ENCODE peak calls at places on chromosomes 5 and 9, in four cellular contexts. One of them, this sample, is unnamed.

GRCh38 chr5:93746406-93747056 is 5.1 kb upstream of the POU5F2 start:
- DNase-seq in body of pancreas: no peak
- DNase-seq in heart right ventricle: no peak
- DNase-seq in SK-N-SH: no peak
- DNase-seq in this sample: no peak

GRCh38 chr5:123398058-123398728 is 25.0 kb downstream of the CEP120 start:
- DNase-seq in heart right ventricle: no peak
- DNase-seq in body of pancreas: no peak
- DNase-seq in SK-N-SH: no peak
- DNase-seq in this sample: no peak

GRCh38 chr5:132901730-132902129 is 28.3 kb downstream of the LEAP2 start:
- DNase-seq in SK-N-SH: no peak
- DNase-seq in heart right ventricle: no peak
- DNase-seq in body of pancreas: no peak
- DNase-seq in this sample: no peak

GRCh38 chr9:129352157-129352870 is 174.3 kb upstream of the IER5L start:
- DNase-seq in heart right ventricle: peak
- DNase-seq in SK-N-SH: peak
- DNase-seq in body of pancreas: no peak
- DNase-seq in this sample: no peak

GRCh38 chr9:88084816-88085215 is 53.5 kb downstream of the SPATA31C2 start:
- DNase-seq in SK-N-SH: no peak
- DNase-seq in heart right ventricle: no peak
- DNase-seq in body of pancreas: no peak
- DNase-seq in this sample: no peak

GRCh38 chr5:174793684-174794328 is 69.4 kb downstream of the MSX2 start:
- DNase-seq in SK-N-SH: peak
- DNase-seq in heart right ventricle: peak
- DNase-seq in body of pancreas: peak
- DNase-seq in this sample: peak

GRCh38 chr5:113132579-113132978 is 156.0 kb downstream of the DCP2 start:
- DNase-seq in SK-N-SH: no peak
- DNase-seq in heart right ventricle: no peak
- DNase-seq in body of pancreas: no peak
- DNase-seq in this sample: no peak

GRCh38 chr5:74865799-74866652 is at the start of gene FAM169A:
- DNase-seq in heart right ventricle: peak
- DNase-seq in body of pancreas: peak
- DNase-seq in SK-N-SH: peak
- DNase-seq in this sample: peak

GRCh38 chr9:135244751-135245221 is 157.3 kb downstream of the OLFM1 start:
- DNase-seq in SK-N-SH: no peak
- DNase-seq in heart right ventricle: peak
- DNase-seq in body of pancreas: peak
- DNase-seq in this sample: no peak

GRCh38 chr5:31149072-31149471 is 44.4 kb upstream of the CDH6 start:
- DNase-seq in body of pancreas: no peak
- DNase-seq in SK-N-SH: no peak
- DNase-seq in heart right ventricle: no peak
- DNase-seq in this sample: no peak

GRCh38 chr5:177995691-177996595 is at the start of gene PROP1:
- DNase-seq in heart right ventricle: no peak
- DNase-seq in body of pancreas: no peak
- DNase-seq in SK-N-SH: peak
- DNase-seq in this sample: no peak

GRCh38 chr5:14840624-14841023 is 31.0 kb downstream of the ANKH start:
- DNase-seq in body of pancreas: no peak
- DNase-seq in SK-N-SH: no peak
- DNase-seq in heart right ventricle: no peak
- DNase-seq in this sample: no peak

GRCh38 chr5:103674321-103674720 is 111.7 kb upstream of the NUDT12 start:
- DNase-seq in SK-N-SH: no peak
- DNase-seq in body of pancreas: no peak
- DNase-seq in heart right ventricle: no peak
- DNase-seq in this sample: no peak

GRCh38 chr5:84384604-84385575 is at the start of gene EDIL3:
- DNase-seq in SK-N-SH: peak
- DNase-seq in heart right ventricle: peak
- DNase-seq in body of pancreas: no peak
- DNase-seq in this sample: no peak

GRCh38 chr5:120599576-120599975 is 135.5 kb downstream of the PRR16 start:
- DNase-seq in SK-N-SH: no peak
- DNase-seq in heart right ventricle: no peak
- DNase-seq in body of pancreas: peak
- DNase-seq in this sample: no peak

GRCh38 chr9:12775963-12776774 is 1.3 kb downstream of the LURAP1L start:
- DNase-seq in body of pancreas: peak
- DNase-seq in heart right ventricle: peak
- DNase-seq in SK-N-SH: peak
- DNase-seq in this sample: no peak

GRCh38 chr5:78601622-78602314 is 46.8 kb downstream of the LHFPL2 start:
- DNase-seq in body of pancreas: no peak
- DNase-seq in heart right ventricle: no peak
- DNase-seq in SK-N-SH: no peak
- DNase-seq in this sample: no peak

GRCh38 chr5:472076-472655 is 29.2 kb downstream of the EXOC3 start:
- DNase-seq in body of pancreas: peak
- DNase-seq in SK-N-SH: peak
- DNase-seq in heart right ventricle: peak
- DNase-seq in this sample: no peak

GRCh38 chr5:31465282-31465681 is 66.6 kb downstream of the DROSHA start:
- DNase-seq in SK-N-SH: no peak
- DNase-seq in body of pancreas: no peak
- DNase-seq in heart right ventricle: no peak
- DNase-seq in this sample: no peak

GRCh38 chr5:145981612-145982571 is 45.5 kb downstream of the SH3RF2 start:
- DNase-seq in body of pancreas: peak
- DNase-seq in heart right ventricle: no peak
- DNase-seq in SK-N-SH: no peak
- DNase-seq in this sample: no peak

GRCh38 chr5:95022967-95023695 is 261.8 kb downstream of the MCTP1 start:
- DNase-seq in body of pancreas: peak
- DNase-seq in SK-N-SH: no peak
- DNase-seq in heart right ventricle: no peak
- DNase-seq in this sample: no peak

GRCh38 chr9:132985489-132985888 is 7.0 kb downstream of the GFI1B start:
- DNase-seq in heart right ventricle: no peak
- DNase-seq in SK-N-SH: no peak
- DNase-seq in body of pancreas: no peak
- DNase-seq in this sample: no peak

GRCh38 chr5:67052034-67052433 is 144.6 kb downstream of the CD180 start:
- DNase-seq in SK-N-SH: no peak
- DNase-seq in heart right ventricle: no peak
- DNase-seq in body of pancreas: no peak
- DNase-seq in this sample: no peak

GRCh38 chr5:929596-929995 is 36.9 kb downstream of the TRIP13 start:
- DNase-seq in SK-N-SH: no peak
- DNase-seq in heart right ventricle: no peak
- DNase-seq in body of pancreas: no peak
- DNase-seq in this sample: no peak

GRCh38 chr9:90007516-90008430 is 403.0 kb downstream of the GADD45G start:
- DNase-seq in body of pancreas: no peak
- DNase-seq in heart right ventricle: no peak
- DNase-seq in SK-N-SH: no peak
- DNase-seq in this sample: no peak
- TF ChIP-seq CTCF in body of pancreas: no peak
- TF ChIP-seq CTCF in heart right ventricle: no peak
- TF ChIP-seq CTCF in SK-N-SH: no peak
- TF ChIP-seq CTCF in this sample: no peak

DNA sequence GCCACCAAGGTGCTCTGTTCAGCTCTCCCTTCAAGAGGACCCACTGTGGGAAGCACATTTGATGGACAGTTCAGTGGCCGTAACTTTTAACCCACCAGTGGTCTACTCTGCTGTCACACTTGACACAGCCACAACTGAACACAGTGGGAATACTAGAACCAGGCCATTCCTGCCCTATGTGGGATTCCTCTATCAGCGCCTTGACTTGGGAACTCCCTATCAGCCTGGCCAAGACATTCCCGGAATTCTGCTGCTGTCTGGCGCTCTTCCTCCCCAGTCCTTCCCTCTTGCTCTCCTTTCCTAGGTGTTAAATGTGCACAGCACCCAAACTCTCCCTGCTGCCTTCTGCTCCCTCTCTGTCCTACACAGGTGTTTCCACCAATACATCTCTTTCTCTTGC is 23.1 kb upstream of the SH3PXD2B start:
- DNase-seq in SK-N-SH: no peak
- DNase-seq in body of pancreas: no peak
- DNase-seq in heart right ventricle: no peak
- DNase-seq in this sample: no peak
- TF ChIP-seq CTCF in SK-N-SH: no peak
- TF ChIP-seq CTCF in body of pancreas: no peak
- TF ChIP-seq CTCF in heart right ventricle: no peak
- TF ChIP-seq CTCF in this sample: no peak

GRCh38 chr5:77015938-77016569 is 14.2 kb upstream of the AGGF1 start:
- DNase-seq in heart right ventricle: no peak
- DNase-seq in body of pancreas: no peak
- DNase-seq in SK-N-SH: no peak
- DNase-seq in this sample: no peak
- TF ChIP-seq CTCF in heart right ventricle: no peak
- TF ChIP-seq CTCF in body of pancreas: peak
- TF ChIP-seq CTCF in SK-N-SH: peak
- TF ChIP-seq CTCF in this sample: no peak

DNA sequence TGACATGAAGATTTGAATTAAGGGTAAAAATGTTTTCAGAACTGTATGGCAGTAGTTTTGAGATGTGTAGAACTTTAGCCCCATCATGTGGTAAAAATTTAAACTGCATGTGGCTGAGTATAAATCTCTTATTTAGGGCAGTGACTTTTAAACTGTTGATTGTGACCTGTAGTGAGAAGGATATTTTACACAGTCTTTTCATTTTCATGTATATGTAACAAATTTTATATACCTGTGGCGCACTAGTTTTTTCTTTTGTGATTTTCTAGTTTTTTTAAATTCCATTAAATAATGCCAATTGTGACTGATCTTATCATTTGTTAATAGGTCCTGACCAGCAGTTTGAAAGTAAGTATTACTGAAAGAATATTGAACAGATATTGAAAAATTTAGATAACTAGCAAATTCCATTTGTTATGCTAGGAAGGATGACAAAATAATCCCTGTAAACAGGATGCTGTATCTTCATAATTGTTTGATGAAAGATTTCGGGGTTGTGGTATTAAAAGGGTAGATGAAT is 47.2 kb downstream of the GPBP1 start:
- DNase-seq in body of pancreas: peak
- DNase-seq in heart right ventricle: no peak
- DNase-seq in SK-N-SH: peak
- DNase-seq in this sample: no peak
- TF ChIP-seq CTCF in body of pancreas: peak
- TF ChIP-seq CTCF in heart right ventricle: peak
- TF ChIP-seq CTCF in SK-N-SH: peak
- TF ChIP-seq CTCF in this sample: peak

DNA sequence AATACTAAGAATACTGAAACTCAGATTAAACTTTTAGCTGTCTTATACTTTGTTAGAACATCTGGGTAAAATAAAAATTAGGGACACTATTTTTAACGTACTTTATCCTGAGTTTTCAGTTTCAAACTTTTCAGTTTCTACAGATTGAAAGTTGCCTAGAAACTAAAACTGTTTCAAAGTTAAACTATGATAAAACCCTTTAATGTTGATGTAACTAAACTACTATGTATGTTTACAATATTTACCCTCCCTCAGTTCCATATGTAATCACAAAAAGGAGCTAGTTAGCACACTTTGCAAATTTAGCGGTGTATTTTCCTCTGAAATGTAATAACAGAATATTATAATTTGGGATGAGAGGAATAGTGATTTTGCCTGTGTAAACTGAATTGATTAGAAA is 105.9 kb downstream of the MTREX start:
- DNase-seq in body of pancreas: no peak
- DNase-seq in SK-N-SH: no peak
- DNase-seq in heart right ventricle: no peak
- DNase-seq in this sample: no peak
- TF ChIP-seq CTCF in body of pancreas: no peak
- TF ChIP-seq CTCF in SK-N-SH: no peak
- TF ChIP-seq CTCF in heart right ventricle: no peak
- TF ChIP-seq CTCF in this sample: no peak

GRCh38 chr9:69546265-69546664 is 125.9 kb downstream of the APBA1 start:
- DNase-seq in heart right ventricle: no peak
- DNase-seq in body of pancreas: no peak
- DNase-seq in SK-N-SH: peak
- DNase-seq in this sample: no peak
- TF ChIP-seq CTCF in heart right ventricle: no peak
- TF ChIP-seq CTCF in body of pancreas: no peak
- TF ChIP-seq CTCF in SK-N-SH: peak
- TF ChIP-seq CTCF in this sample: no peak

This sample was measured in natural killer cell.